ENCODE peak calls at places on chromosomes 16 and 17, in five cellular contexts. H is OCI-LY7; C is pancreas; K is heart left ventricle; F is CD8-positive, alpha-beta memory T cell. G is an unnamed sample.
A peak's percentile ranks its signal among the peaks of the same experiment; 100 is the strongest.

GRCh38 chr16:23182675-23183485 is at the start of gene SCNN1G:
- DNase-seq in H (no peak), C (peak; percentile 57), K (peak; percentile 25), F (no peak), G (no peak)

GRCh38 chr16:89292443-89293078 is 75.1 kb downstream of the ZNF778 start:
- DNase-seq in H (no peak), C (no peak), K (no peak), F (no peak), G (no peak)

GRCh38 chr17:62807812-62808575 is at the start of gene MARCHF10:
- DNase-seq in H (peak; percentile 18), C (peak; percentile 60), K (no peak), F (no peak), G (no peak)

GRCh38 chr16:57556941-57557541 is 14.6 kb downstream of the ADGRG5 start:
- DNase-seq in H (no peak), C (no peak), K (no peak), F (no peak), G (no peak)

GRCh38 chr17:21302711-21303425 is 18.4 kb downstream of the MAP2K3 start:
- DNase-seq in H (no peak), C (peak; percentile 20), K (no peak), F (no peak), G (no peak)

GRCh38 chr16:79862601-79863000 is 262.1 kb upstream of the MAF start:
- DNase-seq in H (no peak), C (no peak), K (no peak), F (no peak), G (no peak)

GRCh38 chr16:84062734-84063640 is 20.4 kb upstream of the SLC38A8 start:
- DNase-seq in H (peak; percentile 34), C (peak; percentile 77), K (peak; percentile 80), F (peak; percentile 42), G (peak; percentile 52)

GRCh38 chr16:69881141-69881540 is 70.0 kb upstream of the CLEC18A start:
- DNase-seq in H (no peak), C (no peak), K (no peak), F (no peak), G (no peak)

GRCh38 chr16:67207857-67208524 is 9.1 kb downstream of the ELMO3 start:
- DNase-seq in H (no peak), C (peak; percentile 37), K (no peak), F (no peak), G (no peak)

GRCh38 chr16:71474864-71475263 is 12.8 kb upstream of the ZNF23 start:
- DNase-seq in H (no peak), C (no peak), K (no peak), F (no peak), G (no peak)

GRCh38 chr17:74862108-74862901 is 2.6 kb upstream of the GRIN2C start:
- DNase-seq in H (peak; percentile 86), C (peak; percentile 72), K (peak; percentile 72), F (peak; percentile 56), G (peak; percentile 54)

GRCh38 chr17:79923974-79924638 is 84.9 kb upstream of the CBX4 start:
- DNase-seq in H (peak; percentile 55), C (peak; percentile 59), K (no peak), F (no peak), G (peak; percentile 21)

GRCh38 chr17:7798839-7799238 is 35.2 kb upstream of the KDM6B start:
- DNase-seq in H (no peak), C (no peak), K (no peak), F (no peak), G (no peak)

GRCh38 chr16:27286446-27286845 is 17.9 kb upstream of the NSMCE1 start:
- DNase-seq in H (no peak), C (no peak), K (peak; percentile 38), F (no peak), G (no peak)

GRCh38 chr16:58411736-58412614 is 19.7 kb downstream of the GINS3 start:
- DNase-seq in H (no peak), C (no peak), K (no peak), F (no peak), G (no peak)

GRCh38 chr17:82126479-82127314 is 28.7 kb upstream of the FASN start:
- DNase-seq in H (peak; percentile 46), C (no peak), K (no peak), F (peak; percentile 96), G (peak; percentile 73)

GRCh38 chr17:19705771-19706770 is 10.3 kb downstream of the SLC47A2 start:
- DNase-seq in H (no peak), C (no peak), K (no peak), F (no peak), G (no peak)

GRCh38 chr17:38815576-38816193 is 9.4 kb downstream of the CWC25 start:
- DNase-seq in H (no peak), C (no peak), K (no peak), F (no peak), G (no peak)

GRCh38 chr17:68248886-68249872 is 1.3 kb downstream of the AMZ2 start:
- DNase-seq in H (peak; percentile 71), C (no peak), K (no peak), F (peak; percentile 54), G (peak; percentile 27)

GRCh38 chr16:57999366-57999970 is 1.0 kb downstream of the ZNF319 start:
- DNase-seq in H (peak; percentile 62), C (no peak), K (no peak), F (peak; percentile 44), G (no peak)

GRCh38 chr16:89256651-89257254 is 39.2 kb downstream of the ZNF778 start:
- DNase-seq in H (no peak), C (no peak), K (peak; percentile 68), F (peak; percentile 65), G (peak; percentile 61)

GRCh38 chr17:58536541-58536940 is 22.1 kb upstream of the MTMR4 start:
- DNase-seq in H (no peak), C (no peak), K (no peak), F (no peak), G (no peak)

GRCh38 chr16:11271610-11272009 is 1.8 kb downstream of the PRM3 start:
- DNase-seq in H (no peak), C (no peak), K (no peak), F (no peak), G (no peak)

GRCh38 chr16:11274964-11275363 is 1.3 kb downstream of the PRM2 start:
- DNase-seq in H (no peak), C (no peak), K (no peak), F (no peak), G (no peak)

GRCh38 chr16:11272484-11272883 is 945 bp downstream of the PRM3 start:
- DNase-seq in H (no peak), C (no peak), K (no peak), F (no peak), G (no peak)

GRCh38 chr16:11272921-11273720 is at the start of gene PRM3:
- DNase-seq in H (no peak), C (no peak), K (no peak), F (no peak), G (no peak)

DNA sequence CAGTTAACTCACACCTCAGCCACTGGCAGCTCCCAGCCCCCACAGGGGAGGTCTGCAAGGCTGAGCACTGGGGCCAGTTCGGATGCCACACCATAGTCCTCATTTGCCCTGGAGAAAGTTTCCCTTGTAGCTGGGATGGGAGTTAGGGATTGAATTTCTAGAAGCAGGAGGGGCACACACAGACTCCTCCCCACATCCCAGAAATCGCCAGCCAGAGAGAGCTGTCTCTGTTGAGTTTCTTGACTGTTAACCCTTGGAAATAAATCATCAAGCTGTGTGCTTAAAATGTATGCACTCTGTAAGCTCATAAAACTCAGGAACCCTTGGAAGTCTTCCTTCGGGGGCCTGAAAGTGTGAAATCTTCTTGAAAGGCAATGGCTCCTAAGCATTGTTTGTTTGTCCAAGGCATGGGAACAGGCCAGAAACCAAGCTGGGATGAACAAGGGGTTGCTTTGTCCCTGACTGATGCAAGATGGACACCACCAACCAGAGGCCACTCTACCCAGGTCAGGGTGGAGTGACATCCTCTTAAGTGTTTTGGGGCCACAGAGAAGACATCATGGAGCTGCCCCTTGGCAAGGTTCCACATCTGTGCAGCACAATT is 394 bp upstream of the PRM3 start:
- DNase-seq in H (no peak), C (no peak), K (no peak), F (no peak), G (no peak)
- H3K9me3 ChIP-seq in H (no peaks in the 10 kb centered on the region), C (no peaks in the 10 kb centered on the region), K (no peaks in the 10 kb centered on the region), F (no peaks in the 10 kb centered on the region), G (no peaks in the 10 kb centered on the region)

GRCh38 chr16:50559342-50559741 is 11.1 kb downstream of the NKD1 start:
- DNase-seq in H (no peak), C (no peak), K (no peak), F (no peak), G (no peak)

GRCh38 chr16:50559804-50560514 is 11.8 kb downstream of the NKD1 start:
- DNase-seq in H (no peak), C (no peak), K (no peak), F (no peak), G (no peak)

GRCh38 chr16:50558913-50559312 is 10.7 kb downstream of the NKD1 start:
- DNase-seq in H (no peak), C (no peak), K (no peak), F (no peak), G (no peak)

GRCh38 chr16:50562657-50563056 is 14.5 kb downstream of the NKD1 start:
- DNase-seq in H (no peak), C (no peak), K (no peak), F (no peak), G (no peak)

DNA sequence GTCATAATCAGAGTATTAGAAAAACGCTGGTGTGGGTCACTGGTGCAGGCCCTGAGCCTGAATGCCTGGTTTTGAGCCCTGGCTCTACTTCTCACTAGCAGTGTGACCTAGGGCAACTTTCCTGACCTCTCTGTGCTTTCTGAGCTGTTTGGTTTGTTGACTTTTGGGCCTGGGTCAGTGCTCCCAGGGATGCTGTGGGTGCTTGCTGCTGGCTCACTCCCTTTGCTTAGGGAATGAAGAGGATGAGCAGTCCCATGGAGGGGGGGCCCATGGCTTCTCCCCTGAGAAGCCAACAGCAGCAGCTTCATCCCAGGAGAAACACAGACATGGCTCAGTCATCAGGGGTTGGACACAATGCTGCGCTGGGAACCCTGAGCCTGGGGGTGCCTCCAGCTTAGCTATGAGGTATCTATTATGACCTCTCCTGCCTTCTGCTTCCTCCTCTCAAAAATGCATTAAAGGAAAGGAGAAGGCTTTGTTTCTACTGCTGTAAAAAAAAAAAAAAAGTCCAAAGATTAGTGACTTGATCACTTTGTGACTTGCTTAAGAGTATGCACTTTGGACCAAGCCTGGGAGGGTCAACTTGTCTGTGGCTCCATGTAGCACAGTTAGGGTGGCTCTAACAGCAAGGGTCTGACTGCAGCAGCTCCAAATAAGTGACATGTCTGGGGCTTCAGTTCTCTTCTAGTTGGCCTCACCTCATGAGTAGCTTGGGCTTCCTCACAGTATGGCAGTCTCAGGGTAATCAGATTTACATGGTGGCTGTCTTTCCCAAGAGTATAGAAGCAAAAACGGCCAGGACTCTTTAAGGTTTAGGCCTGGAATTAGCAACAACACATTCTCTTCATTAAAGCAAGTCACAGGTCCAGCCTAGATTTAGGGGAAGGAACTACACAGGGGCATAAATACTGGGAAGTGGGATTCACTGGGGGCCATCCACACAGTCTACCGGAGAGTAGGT is 13.0 kb downstream of the NKD1 start:
- DNase-seq in H (no peak), C (no peak), K (no peak), F (no peak), G (no peak)
- H3K9me3 ChIP-seq in H (no peaks in the 10 kb centered on the region), C (no peaks in the 10 kb centered on the region), K (no peaks in the 10 kb centered on the region), F (no peaks in the 10 kb centered on the region), G (no peaks in the 10 kb centered on the region)

DNA sequence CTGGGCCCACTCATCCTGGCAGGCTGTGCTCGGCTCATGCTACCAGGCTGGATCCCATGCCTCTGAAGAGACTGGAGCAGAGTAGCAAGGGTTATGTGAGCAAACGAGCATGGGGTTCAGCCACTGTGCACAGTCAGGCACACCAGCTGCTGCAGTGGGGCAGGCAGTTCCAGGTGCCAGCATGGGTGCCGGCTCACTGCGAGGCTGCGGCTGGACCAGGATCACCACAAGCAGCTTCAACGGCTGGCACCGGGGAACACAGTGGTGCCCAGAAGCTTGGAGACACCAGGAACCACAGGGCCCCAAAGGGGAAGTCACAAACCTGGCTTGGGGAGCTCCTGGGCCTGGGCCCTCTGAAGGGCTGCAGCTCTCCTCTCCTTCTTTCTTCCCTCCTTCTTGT is 45.8 kb upstream of the CLEC19A start:
- DNase-seq in H (no peak), C (no peak), K (no peak), F (no peak), G (no peak)
- H3K9me3 ChIP-seq in H (peaks cover 23% of the 10 kb centered on the region), C (no peaks in the 10 kb centered on the region), K (no peaks in the 10 kb centered on the region), F (no peaks in the 10 kb centered on the region), G (no peaks in the 10 kb centered on the region)

GRCh38 chr16:35352431-35352830 is 1893.0 kb downstream of the TP53TG3F start:
- DNase-seq in H (no peak), C (no peak), K (no peak), F (no peak), G (no peak)
- H3K9me3 ChIP-seq in H (no peaks in the 10 kb centered on the region), C (no peaks in the 10 kb centered on the region), K (no peaks in the 10 kb centered on the region), F (no peaks in the 10 kb centered on the region), G (no peaks in the 10 kb centered on the region)